ENCODE peak calls at places on chromosome 11, in six cellular contexts. M, Z, E, T, U and Q are unnamed samples.

GRCh38 chr11:121282886-121283502 is 9.6 kb upstream of the SC5D start:
- DNase-seq in E (no peak), Z (no peak), U (no peak), M (no peak), T (no peak), Q (no peak)

GRCh38 chr11:72350752-72351151 is 83.6 kb downstream of the CLPB start:
- DNase-seq in M (no peak), E (no peak), U (no peak), Z (no peak), T (peak; percentile 39), Q (no peak)

GRCh38 chr11:9462806-9463537 is 2.2 kb downstream of the ZNF143 start:
- DNase-seq in T (no peak), E (no peak), M (no peak), U (no peak), Z (peak; percentile 16), Q (peak; percentile 56)

GRCh38 chr11:45444796-45445195 is 158.7 kb upstream of the SYT13 start:
- DNase-seq in M (no peak), Z (no peak), T (no peak), U (no peak), E (peak; percentile 11), Q (peak; percentile 37)

GRCh38 chr11:78810489-78811090 is 235.9 kb upstream of the NARS2 start:
- DNase-seq in T (no peak), Z (no peak), E (no peak), U (no peak), M (no peak), Q (no peak)

GRCh38 chr11:75705541-75705940 is 12.1 kb upstream of the MOGAT2 start:
- DNase-seq in M (no peak), Z (no peak), T (no peak), U (no peak), E (no peak), Q (no peak)

GRCh38 chr11:33553486-33553885 is 147.1 kb downstream of the C11orf91 start:
- DNase-seq in Z (peak; percentile 72), U (no peak), E (no peak), T (no peak), M (no peak), Q (peak; percentile 63)

GRCh38 chr11:830295-831131 is 2.2 kb upstream of the CD151 start:
- DNase-seq in M (no peak), T (peak; percentile 55), E (no peak), Z (no peak), U (no peak), Q (peak; percentile 77)

GRCh38 chr11:126083829-126084607 is 21.4 kb upstream of the CDON start:
- DNase-seq in U (no peak), E (no peak), T (no peak), Z (no peak), M (no peak), Q (no peak)

GRCh38 chr11:78033040-78033439 is 10.0 kb upstream of the KCTD14 start:
- DNase-seq in M (no peak), T (no peak), E (no peak), Z (no peak), U (no peak), Q (no peak)

DNA sequence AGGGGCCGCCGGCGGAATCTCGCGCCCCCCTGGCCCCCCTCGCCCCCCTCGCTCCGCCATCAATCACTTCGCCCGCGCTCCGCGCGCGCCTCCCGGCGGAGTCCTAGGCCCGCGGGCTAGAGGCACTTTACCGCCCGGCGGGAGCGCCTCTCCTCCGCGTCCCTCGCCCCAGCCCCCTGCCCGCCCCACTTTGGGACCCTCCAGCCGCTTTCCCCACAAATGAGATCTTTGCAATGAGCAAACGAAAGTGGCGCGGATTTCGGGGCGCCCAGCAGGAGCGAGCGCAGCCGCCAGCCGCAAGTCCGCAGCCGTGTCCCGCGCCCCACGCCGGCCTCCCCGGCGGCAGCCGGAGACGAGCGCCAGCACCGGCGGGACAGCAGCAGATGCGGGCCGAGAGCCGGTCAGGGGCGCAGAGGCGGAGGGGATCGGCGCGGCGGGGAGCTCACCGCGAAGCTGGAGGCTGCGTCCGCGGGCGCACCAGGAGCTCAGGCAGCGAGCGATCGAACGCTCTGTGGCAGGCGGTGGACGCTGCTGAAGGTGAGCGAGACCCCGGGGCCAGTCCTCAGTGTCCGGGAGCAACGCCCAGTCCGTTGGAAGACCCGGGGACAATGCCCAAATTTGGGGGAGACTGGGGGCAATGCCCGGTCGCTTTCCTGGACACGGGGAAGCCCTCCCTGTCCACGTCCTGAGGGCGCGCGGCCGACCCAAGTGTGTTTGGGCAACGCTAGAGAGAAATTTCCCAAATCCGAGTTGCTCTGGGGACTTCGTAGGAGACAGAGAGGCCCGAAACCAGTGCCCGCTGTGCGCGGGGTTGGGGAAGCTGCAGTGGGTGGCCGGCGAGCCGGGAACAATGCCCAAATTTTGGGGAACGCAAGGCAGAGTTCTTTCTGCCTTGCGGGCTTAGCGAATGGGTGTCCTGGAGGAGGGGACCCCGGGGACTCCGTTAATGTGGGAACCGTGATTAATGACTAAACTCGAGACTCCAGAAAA is 1.5 kb upstream of the IGF2 start:
- DNase-seq in M (no peak), Z (no peak), U (no peak), E (no peak), T (no peak), Q (no peak)
- TF ChIP-seq CTCF in M (no peak), Z (no peak), U (no peak), E (no peak), T (no peak), Q (no peak)

GRCh38 chr11:64361659-64362058 is 2.7 kb downstream of the RPS6KA4 start:
- DNase-seq in U (no peak), M (no peak), E (no peak), T (no peak), Z (no peak), Q (no peak)
- TF ChIP-seq CTCF in U (no peak), M (no peak), E (no peak), T (no peak), Z (no peak), Q (no peak)

GRCh38 chr11:13775471-13775870 is 107.0 kb downstream of the FAR1 start:
- DNase-seq in Z (no peak), E (no peak), U (no peak), M (no peak), T (no peak), Q (no peak)

GRCh38 chr11:13781153-13781552 is 112.7 kb downstream of the FAR1 start:
- DNase-seq in M (no peak), E (no peak), Z (no peak), U (no peak), T (no peak), Q (peak; percentile 37)

GRCh38 chr11:13776134-13776815 is 107.8 kb downstream of the FAR1 start:
- DNase-seq in E (no peak), Z (no peak), U (no peak), T (no peak), M (no peak), Q (peak; percentile 12)

GRCh38 chr11:13778345-13778744 is 109.9 kb downstream of the FAR1 start:
- DNase-seq in U (no peak), Z (no peak), T (no peak), E (no peak), M (no peak), Q (no peak)

DNA sequence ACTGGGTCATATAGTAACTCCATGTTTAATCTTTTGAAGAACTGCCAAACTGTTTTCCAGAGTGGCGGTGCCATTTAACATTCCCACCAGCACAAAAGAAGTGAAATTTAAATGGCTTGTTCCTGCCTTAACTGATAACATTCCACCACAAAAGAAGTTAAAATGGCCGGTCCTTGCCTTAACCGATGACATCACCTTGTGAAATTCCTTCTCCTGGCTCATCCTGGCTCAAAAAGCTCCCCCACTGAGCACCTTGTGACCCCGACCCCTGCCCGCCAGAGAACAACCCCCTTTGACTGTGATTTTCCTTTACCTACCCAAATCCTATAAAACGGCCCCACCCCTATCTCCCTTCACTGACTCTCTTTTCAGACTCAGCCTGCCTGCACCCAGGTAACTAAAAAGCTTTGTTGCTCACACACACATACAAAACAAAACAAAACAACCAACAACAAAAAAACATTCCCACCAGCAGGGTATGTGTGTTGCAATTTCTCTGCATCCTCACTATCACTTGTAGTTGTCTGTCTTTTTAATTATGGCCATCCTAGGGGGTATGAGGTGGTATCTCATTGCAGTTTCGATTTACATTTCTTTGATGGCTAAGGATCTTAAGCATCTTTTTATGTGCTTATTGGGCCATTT is 109.0 kb downstream of the FAR1 start:
- DNase-seq in M (no peak), T (no peak), E (no peak), Z (no peak), U (no peak), Q (no peak)
- TF ChIP-seq CTCF in M (no peak), T (no peak), E (no peak), Z (no peak), U (no peak), Q (no peak)

GRCh38 chr11:84438565-84438964 is 1152.4 kb upstream of the CCDC90B start:
- DNase-seq in E (no peak), Z (no peak), M (no peak), U (no peak), T (no peak), Q (no peak)

DNA sequence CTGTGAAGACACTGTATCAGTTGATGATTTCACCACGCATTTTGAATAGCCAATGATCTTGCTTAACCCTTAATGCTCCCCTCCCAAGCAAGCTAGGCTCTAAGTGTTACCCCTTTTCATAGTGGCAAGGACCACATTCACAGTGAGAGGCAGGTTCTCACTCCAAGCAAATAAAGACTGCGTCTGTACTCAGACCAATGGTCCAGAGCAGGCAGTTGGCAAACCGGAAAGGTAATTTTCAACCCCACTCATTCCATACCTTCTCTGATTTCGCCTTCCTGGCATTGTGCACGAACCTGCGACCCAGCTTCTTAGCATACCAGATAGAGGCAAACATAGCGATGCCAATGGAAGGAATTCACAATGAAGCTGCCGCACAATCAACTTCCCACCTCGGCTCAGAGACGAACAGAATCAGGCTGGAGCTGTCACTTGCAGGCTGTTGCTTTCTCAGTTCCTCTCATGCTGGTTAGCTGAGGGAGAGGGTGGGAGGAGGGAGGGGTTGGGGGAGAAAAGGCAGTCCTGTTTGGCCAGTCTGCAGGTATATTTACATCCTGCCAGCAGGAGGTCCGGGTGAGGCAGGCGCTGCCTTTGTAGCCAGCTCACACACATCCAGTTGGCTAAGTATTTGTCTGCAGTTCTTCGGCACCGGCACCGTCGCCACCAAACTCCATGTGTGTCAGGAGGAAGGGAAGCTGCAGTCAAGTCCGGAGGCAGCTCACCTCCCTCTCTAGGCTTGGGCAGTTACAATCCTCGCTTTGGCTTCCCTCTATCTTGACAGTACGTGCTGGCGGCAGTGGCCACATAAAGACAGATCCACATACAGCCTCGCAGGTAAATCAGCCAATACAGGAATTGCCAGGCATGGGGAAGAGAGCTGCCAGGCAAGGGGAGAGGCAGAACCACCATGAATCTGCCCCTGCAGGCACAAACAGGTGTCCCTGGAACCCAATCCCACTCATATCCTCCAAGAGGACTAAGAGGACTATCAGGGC is 1151.3 kb upstream of the CCDC90B start:
- DNase-seq in Z (no peak), T (no peak), U (no peak), E (no peak), M (no peak), Q (peak; percentile 45)
- TF ChIP-seq CTCF in Z (no peak), T (no peak), U (no peak), E (no peak), M (no peak), Q (peak; percentile 18)

DNA sequence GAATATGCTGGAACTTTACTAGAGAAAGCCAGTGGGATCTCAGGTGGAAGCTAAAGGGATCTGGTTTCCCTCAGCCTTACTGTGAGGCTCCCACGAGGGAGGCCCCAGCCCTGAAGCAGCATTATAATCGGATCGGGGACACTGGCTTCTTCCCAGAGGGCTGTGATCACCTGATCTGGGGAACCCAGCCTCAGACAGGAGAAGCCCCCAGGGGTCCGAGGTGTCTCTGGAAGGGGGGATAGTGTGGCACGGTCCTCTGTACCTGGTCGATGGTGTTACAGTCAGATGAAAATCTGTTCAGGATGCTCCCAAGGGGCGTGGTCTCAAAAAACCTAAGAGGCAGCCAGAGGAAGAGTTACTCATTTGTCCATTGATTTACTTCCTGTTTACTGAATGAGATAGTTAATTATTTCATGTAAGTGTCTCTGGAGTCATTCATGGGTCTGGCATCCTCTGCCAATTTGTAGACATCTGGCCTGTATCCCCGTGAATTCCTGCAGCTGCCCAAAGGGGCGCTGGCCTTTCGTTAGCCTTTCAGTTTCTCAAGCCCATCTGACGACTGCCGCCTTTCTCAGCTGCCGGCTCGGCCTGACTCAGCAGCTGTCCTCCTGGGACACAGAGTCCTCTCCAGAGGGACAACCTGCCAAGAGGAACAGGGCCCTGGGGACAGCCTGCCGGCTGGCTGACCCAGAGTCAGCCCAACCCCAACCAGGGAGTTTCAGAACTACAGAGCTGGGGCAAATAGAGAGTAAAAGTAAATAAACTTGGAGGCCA is 17.0 kb upstream of the KCNJ11 start:
- DNase-seq in M (no peak), T (peak; percentile 32), Z (no peak), U (peak; percentile 49), E (peak; percentile 47), Q (peak; percentile 23)
- TF ChIP-seq CTCF in M (peak; percentile 23), T (peak; percentile 8), Z (no peak), U (peak; percentile 22), E (peak; percentile 26), Q (no peak)